ENCODE peak calls at places on chromosomes 2 and 18, in four cellular contexts. R is H1, D is SK-N-SH, T is WTC11. F is an unnamed sample.

GRCh38 chr2:241007880-241008710 is 9.7 kb downstream of the SNED1 start:
- DNase-seq in T (no peak), D (no peak), R (no peak), F (no peak)

GRCh38 chr2:8300216-8300615 is 381.6 kb upstream of the ID2 start:
- DNase-seq in T (no peak), D (no peak), R (no peak), F (no peak)

GRCh38 chr2:43592443-43592842 is 3.4 kb downstream of the THADA start:
- DNase-seq in D (no peak), R (no peak), T (no peak), F (no peak)

GRCh38 chr2:210630904-210631560 is 74.6 kb downstream of the CPS1 start:
- DNase-seq in T (no peak), D (no peak), R (no peak), F (no peak)

GRCh38 chr2:114400890-114401289 is 41.6 kb upstream of the DPP10 start:
- DNase-seq in R (no peak), T (no peak), D (no peak), F (no peak)

GRCh38 chr2:218873359-218874194 is 7.1 kb upstream of the WNT10A start:
- DNase-seq in R (no peak), T (peak), D (peak), F (no peak)

GRCh38 chr18:38751897-38752296 is 1186.3 kb upstream of the CELF4 start:
- DNase-seq in R (no peak), T (no peak), D (no peak), F (no peak)

GRCh38 chr2:67581751-67582150 is 184.6 kb downstream of the ETAA1 start:
- DNase-seq in T (peak), D (no peak), R (peak), F (peak)

GRCh38 chr2:101113441-101114267 is 37.5 kb downstream of the TBC1D8 start:
- DNase-seq in R (no peak), T (peak), D (peak), F (no peak)

GRCh38 chr2:96065381-96065930 is 30.7 kb upstream of the GPAT2 start:
- DNase-seq in D (peak), T (no peak), R (no peak), F (no peak)

GRCh38 chr2:160358051-160358450 is 135.6 kb downstream of the RBMS1 start:
- DNase-seq in R (no peak), T (no peak), D (no peak), F (no peak)

GRCh38 chr2:232377841-232378734 is 463 bp upstream of the ALPP start:
- DNase-seq in T (peak), R (no peak), D (no peak), F (no peak)

GRCh38 chr2:187971893-187972292 is 319.8 kb upstream of the GULP1 start:
- DNase-seq in T (no peak), D (no peak), R (no peak), F (no peak)

GRCh38 chr2:48345176-48345575 is 184.8 kb upstream of the STON1 start:
- DNase-seq in D (no peak), T (no peak), R (no peak), F (no peak)

GRCh38 chr2:224983719-224984388 is 58.4 kb downstream of the DOCK10 start:
- DNase-seq in D (peak), R (no peak), T (no peak), F (no peak)

GRCh38 chr2:207135340-207135739 is 30.4 kb downstream of the KLF7 start:
- DNase-seq in D (no peak), T (no peak), R (no peak), F (no peak)

GRCh38 chr2:150127271-150127990 is 360.0 kb downstream of the RND3 start:
- DNase-seq in T (no peak), D (no peak), R (no peak), F (no peak)

GRCh38 chr18:73774836-73775509 is 372.7 kb downstream of the FBXO15 start:
- DNase-seq in D (no peak), R (no peak), T (peak), F (no peak)

GRCh38 chr2:53740170-53740569 is 27.4 kb upstream of the CHAC2 start:
- DNase-seq in R (no peak), T (no peak), D (peak), F (no peak)

GRCh38 chr2:157076526-157077161 is 180.9 kb upstream of the GALNT5 start:
- DNase-seq in R (no peak), D (no peak), T (no peak), F (no peak)

GRCh38 chr2:37711831-37712230 is 40.4 kb upstream of the CDC42EP3 start:
- DNase-seq in R (no peak), D (no peak), T (no peak), F (no peak)

GRCh38 chr2:222572761-222573174 is 83.1 kb downstream of the FARSB start:
- DNase-seq in D (no peak), T (no peak), R (no peak), F (no peak)

GRCh38 chr2:23530909-23531276 is 145.9 kb downstream of the KLHL29 start:
- DNase-seq in R (no peak), D (no peak), T (no peak), F (no peak)

GRCh38 chr2:26008851-26009566 is 24.9 kb upstream of the RAB10 start:
- DNase-seq in T (no peak), R (no peak), D (no peak), F (no peak)

GRCh38 chr2:118613742-118614141 is 233.7 kb downstream of the EN1 start:
- DNase-seq in D (no peak), T (no peak), R (no peak), F (no peak)

GRCh38 chr18:47283476-47283875 is 32.0 kb upstream of the SKOR2 start:
- DNase-seq in R (no peak), T (no peak), D (peak), F (peak)

GRCh38 chr2:95121495-95122196 is at the start of gene MRPS5:
- DNase-seq in R (peak), D (peak), T (peak), F (peak)

GRCh38 chr2:100876231-100876860 is 56.4 kb downstream of the NPAS2 start:
- DNase-seq in T (no peak), R (no peak), D (no peak), F (no peak)

GRCh38 chr2:216633616-216634316 is 546 bp downstream of the IGFBP2 start:
- DNase-seq in R (peak), T (peak), D (peak), F (no peak)

GRCh38 chr2:43143756-43144155 is 82.7 kb downstream of the ZFP36L2 start:
- DNase-seq in R (no peak), D (no peak), T (no peak), F (no peak)

GRCh38 chr2:208359632-208359986 is 47.0 kb upstream of the PTH2R start:
- DNase-seq in D (peak), R (peak), T (peak), F (peak)

GRCh38 chr2:126766295-126766694 is 110.3 kb downstream of the GYPC start:
- DNase-seq in D (no peak), R (no peak), T (no peak), F (no peak)

GRCh38 chr18:48831113-48831759 is 119.5 kb downstream of the SMAD7 start:
- DNase-seq in R (peak), T (peak), D (no peak), F (no peak)

GRCh38 chr2:170204561-170204960 is 26.6 kb downstream of the MYO3B start:
- DNase-seq in R (no peak), D (no peak), T (no peak), F (no peak)

GRCh38 chr2:241190291-241190981 is 2.0 kb downstream of the ANO7 start:
- DNase-seq in T (no peak), D (peak), R (no peak), F (no peak)

GRCh38 chr18:58493516-58494253 is 135.2 kb downstream of the ALPK2 start:
- DNase-seq in T (peak), R (peak), D (peak), F (peak)

GRCh38 chr2:1704606-1705556 is 39.4 kb downstream of the PXDN start:
- DNase-seq in D (peak), R (no peak), T (no peak), F (no peak)

GRCh38 chr2:138829326-138829725 is 49.1 kb upstream of the NXPH2 start:
- DNase-seq in D (peak), T (peak), R (peak), F (peak)

GRCh38 chr2:36655456-36655855 is 41.1 kb upstream of the VIT start:
- DNase-seq in T (no peak), R (no peak), D (no peak), F (no peak)
- TF ChIP-seq TEAD4 in T (no peak), R (no peak), D (no peak), F (no peak)

GRCh38 chr18:3207565-3207964 is 12.2 kb downstream of the MYOM1 start:
- DNase-seq in D (no peak), T (no peak), R (no peak), F (no peak)
- TF ChIP-seq TEAD4 in D (no peak), T (no peak), R (no peak), F (no peak)

GRCh38 chr2:21687589-21687988 is 563.8 kb downstream of the TDRD15 start:
- DNase-seq in D (no peak), T (no peak), R (no peak), F (no peak)

GRCh38 chr2:21694536-21694935 is 570.8 kb downstream of the TDRD15 start:
- DNase-seq in R (no peak), T (no peak), D (no peak), F (no peak)

GRCh38 chr2:21694079-21694478 is 570.3 kb downstream of the TDRD15 start:
- DNase-seq in R (no peak), D (peak), T (no peak), F (no peak)

DNA sequence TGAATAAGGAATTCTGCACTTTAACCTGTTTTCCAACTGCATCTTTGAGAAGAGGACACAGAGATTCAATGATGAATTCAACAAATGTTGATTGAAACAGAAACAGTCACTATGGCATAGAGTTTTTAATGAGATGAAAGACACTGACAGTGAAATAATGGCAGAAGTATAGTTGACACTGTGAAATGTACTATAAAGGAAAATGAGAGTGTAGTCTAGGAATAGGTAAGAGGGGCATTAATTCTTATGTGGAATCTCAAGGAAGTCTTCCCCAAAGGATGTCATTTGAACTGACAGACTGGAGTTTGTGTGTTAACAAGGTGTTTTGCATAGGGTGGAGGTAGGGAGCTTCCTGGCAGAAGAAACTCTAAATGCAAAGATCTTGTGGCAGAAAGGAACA is 566.2 kb downstream of the TDRD15 start:
- DNase-seq in R (no peak), T (no peak), D (no peak), F (no peak)
- TF ChIP-seq TEAD4 in R (no peak), T (no peak), D (no peak), F (no peak)

GRCh38 chr18:45063246-45064038 is 382.8 kb downstream of the SETBP1 start:
- DNase-seq in T (no peak), D (no peak), R (no peak), F (peak)

GRCh38 chr18:45068563-45069191 is 388.0 kb downstream of the SETBP1 start:
- DNase-seq in R (no peak), D (no peak), T (no peak), F (no peak)

GRCh38 chr18:45069542-45069941 is 388.9 kb downstream of the SETBP1 start:
- DNase-seq in R (no peak), T (no peak), D (no peak), F (no peak)

GRCh38 chr18:45066210-45066609 is 385.5 kb downstream of the SETBP1 start:
- DNase-seq in T (no peak), D (no peak), R (no peak), F (no peak)

GRCh38 chr18:45066868-45067267 is 386.2 kb downstream of the SETBP1 start:
- DNase-seq in T (no peak), R (no peak), D (no peak), F (no peak)
- TF ChIP-seq TEAD4 in T (no peak), R (no peak), D (no peak), F (no peak)

GRCh38 chr2:70103531-70104061 is 16.3 kb downstream of the PCBP1 start:
- DNase-seq in R (no peak), D (no peak), T (no peak), F (no peak)

GRCh38 chr2:70099270-70099669 is 12.0 kb downstream of the PCBP1 start:
- DNase-seq in T (no peak), D (no peak), R (no peak), F (no peak)

GRCh38 chr2:70101174-70101573 is 13.9 kb downstream of the PCBP1 start:
- DNase-seq in T (no peak), R (no peak), D (no peak), F (no peak)

GRCh38 chr2:70104231-70105111 is 17.2 kb downstream of the PCBP1 start:
- DNase-seq in D (peak), R (no peak), T (no peak), F (peak)
- TF ChIP-seq TEAD4 in D (no peak), R (no peak), T (no peak), F (peak)

GRCh38 chr2:189082576-189082975 is 97.0 kb downstream of the COL5A2 start:
- DNase-seq in T (no peak), D (peak), R (no peak), F (no peak)
- TF ChIP-seq TEAD4 in T (no peak), D (no peak), R (no peak), F (no peak)

GRCh38 chr2:4895376-4895775 is 796.8 kb upstream of the SOX11 start:
- DNase-seq in T (no peak), R (no peak), D (no peak), F (no peak)

GRCh38 chr2:4901092-4901735 is 791.0 kb upstream of the SOX11 start:
- DNase-seq in D (no peak), T (no peak), R (no peak), F (no peak)

GRCh38 chr2:4903676-4904348 is 788.4 kb upstream of the SOX11 start:
- DNase-seq in D (no peak), R (no peak), T (no peak), F (no peak)

GRCh38 chr2:4900242-4900641 is 791.9 kb upstream of the SOX11 start:
- DNase-seq in T (no peak), D (no peak), R (no peak), F (no peak)

DNA sequence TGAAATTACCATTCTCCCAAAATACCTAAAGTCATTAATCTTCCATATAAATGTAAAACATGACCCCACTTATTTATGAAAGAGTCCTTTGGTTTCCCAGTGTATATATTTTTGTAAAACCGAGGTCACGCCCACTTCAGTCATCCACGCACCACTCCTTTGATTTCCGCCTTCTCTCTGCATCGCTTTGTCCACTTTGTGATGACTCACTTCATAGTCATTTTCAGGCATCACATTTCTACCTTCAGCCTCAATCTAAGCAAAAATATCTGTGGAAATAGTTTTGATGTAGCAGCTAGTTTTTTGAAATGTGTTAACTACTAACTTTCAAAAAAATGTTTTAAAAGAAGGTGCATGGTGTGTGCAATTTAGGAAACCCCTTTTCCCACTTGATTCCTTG is 793.5 kb upstream of the SOX11 start:
- DNase-seq in D (no peak), T (no peak), R (no peak), F (no peak)
- TF ChIP-seq TEAD4 in D (no peak), T (no peak), R (no peak), F (no peak)

GRCh38 chr2:41580806-41581205 is 467.0 kb upstream of the PKDCC start:
- DNase-seq in R (no peak), T (no peak), D (no peak), F (no peak)

GRCh38 chr2:41576423-41576822 is 471.4 kb upstream of the PKDCC start:
- DNase-seq in D (peak), R (no peak), T (no peak), F (no peak)

DNA sequence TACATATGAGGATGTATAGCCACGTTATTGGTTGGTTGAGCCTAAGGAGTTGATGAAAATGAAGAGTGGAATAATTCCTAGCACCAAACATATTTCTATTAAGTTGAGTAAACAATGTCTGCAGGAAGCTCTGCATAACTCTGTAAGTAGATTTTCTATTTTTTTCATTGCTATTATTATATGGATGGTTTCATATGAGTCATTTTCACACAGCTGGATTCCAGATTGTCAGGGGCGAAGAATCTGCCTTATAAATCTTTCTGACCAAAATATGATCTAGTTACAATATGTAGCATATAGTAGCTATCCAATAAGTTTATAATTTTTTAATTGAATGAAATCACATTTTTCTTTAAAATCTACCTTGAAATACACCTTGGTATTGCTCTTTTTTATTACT is 468.0 kb upstream of the PKDCC start:
- DNase-seq in R (no peak), T (no peak), D (no peak), F (no peak)
- TF ChIP-seq TEAD4 in R (no peak), T (no peak), D (no peak), F (no peak)